ENCODE peak calls at places on chromosome 1, in four cellular contexts. I, J, L and H are unnamed samples.

GRCh38 chr1:111848852-111849545 is 93.3 kb downstream of the DDX20 start:
- DNase-seq in I (no peak), J (no peak), L (no peak), H (no peak)

GRCh38 chr1:81345110-81345509 is 455.6 kb upstream of the ADGRL2 start:
- DNase-seq in I (no peak), J (no peak), L (no peak), H (no peak)

GRCh38 chr1:176216031-176216430 is 8.9 kb upstream of the COP1 start:
- DNase-seq in I (no peak), J (no peak), L (no peak), H (no peak)

GRCh38 chr1:161473363-161473762 is 31.9 kb upstream of the FCGR2A start:
- DNase-seq in I (peak; percentile 37), J (peak; percentile 4), L (no peak), H (peak; percentile 11)

GRCh38 chr1:94094466-94095111 is 26.4 kb downstream of the ABCA4 start:
- DNase-seq in I (no peak), J (no peak), L (peak; percentile 61), H (peak; percentile 92)

GRCh38 chr1:63924600-63924999 is 150.8 kb downstream of the ROR1 start:
- DNase-seq in I (no peak), J (no peak), L (no peak), H (no peak)

GRCh38 chr1:65104854-65105540 is 43.0 kb upstream of the AK4 start:
- DNase-seq in I (no peak), J (no peak), L (no peak), H (no peak)

GRCh38 chr1:177334276-177334675 is 163.5 kb downstream of the BRINP2 start:
- DNase-seq in I (peak; percentile 35), J (no peak), L (no peak), H (no peak)

GRCh38 chr1:186617860-186618780 is 62.1 kb downstream of the PTGS2 start:
- DNase-seq in I (no peak), J (peak; percentile 45), L (no peak), H (peak; percentile 81)

GRCh38 chr1:46436844-46437243 is 42.7 kb downstream of the FAAH start:
- DNase-seq in I (no peak), J (no peak), L (no peak), H (no peak)

GRCh38 chr1:232260861-232261260 is 369.1 kb downstream of the SIPA1L2 start:
- DNase-seq in I (no peak), J (no peak), L (no peak), H (no peak)

GRCh38 chr1:67966001-67966665 is 84.3 kb downstream of the DIRAS3 start:
- DNase-seq in I (no peak), J (no peak), L (no peak), H (no peak)

GRCh38 chr1:156571959-156572662 is at the start of gene IQGAP3:
- DNase-seq in I (peak; percentile 92), J (peak; percentile 77), L (peak; percentile 78), H (peak; percentile 82)

GRCh38 chr1:23646086-23646485 is 45.5 kb upstream of the RPL11 start:
- DNase-seq in I (no peak), J (no peak), L (no peak), H (no peak)

GRCh38 chr1:85502625-85503083 is 37.7 kb upstream of the DDAH1 start:
- DNase-seq in I (peak; percentile 51), J (peak; percentile 86), L (peak; percentile 52), H (peak; percentile 92)

GRCh38 chr1:172154571-172154970 is 265.9 kb upstream of the C1orf105 start:
- DNase-seq in I (no peak), J (peak; percentile 78), L (no peak), H (peak; percentile 84)

GRCh38 chr1:53049574-53049967 is 12.4 kb upstream of the PODN start:
- DNase-seq in I (no peak), J (no peak), L (no peak), H (no peak)

GRCh38 chr1:241641748-241642592 is 1.8 kb upstream of the CHML start:
- DNase-seq in I (no peak), J (peak; percentile 83), L (no peak), H (peak; percentile 76)

GRCh38 chr1:85344256-85344694 is 67.8 kb upstream of the BCL10 start:
- DNase-seq in I (peak; percentile 58), J (peak; percentile 55), L (peak; percentile 10), H (peak; percentile 75)

GRCh38 chr1:205630241-205630640 is 1.6 kb downstream of the ELK4 start:
- DNase-seq in I (no peak), J (peak; percentile 51), L (no peak), H (peak; percentile 61)

GRCh38 chr1:1788646-1789431 is 10.6 kb upstream of the NADK start:
- DNase-seq in I (peak; percentile 40), J (peak; percentile 77), L (no peak), H (peak; percentile 61)

GRCh38 chr1:183180213-183180612 is 5.9 kb upstream of the LAMC2 start:
- DNase-seq in I (peak; percentile 19), J (peak; percentile 70), L (peak; percentile 74), H (peak; percentile 96)

GRCh38 chr1:94306521-94306920 is 69.1 kb upstream of the ARHGAP29 start:
- DNase-seq in I (no peak), J (no peak), L (no peak), H (no peak)

GRCh38 chr1:154993572-154994268 is at the start of gene LENEP:
- DNase-seq in I (no peak), J (no peak), L (no peak), H (no peak)

GRCh38 chr1:145918992-145919939 is 749 bp upstream of the PEX11B start:
- DNase-seq in I (peak; percentile 60), J (peak; percentile 50), L (peak; percentile 50), H (peak; percentile 48)

GRCh38 chr1:204506091-204506968 is 9.9 kb upstream of the MDM4 start:
- DNase-seq in I (peak; percentile 85), J (peak; percentile 96), L (peak; percentile 63), H (peak; percentile 96)

GRCh38 chr1:54464477-54465146 is 58.4 kb upstream of the SSBP3 start:
- DNase-seq in I (no peak), J (no peak), L (no peak), H (no peak)

GRCh38 chr1:112335351-112335750 is 60.7 kb upstream of the CTTNBP2NL start:
- DNase-seq in I (no peak), J (no peak), L (no peak), H (no peak)

GRCh38 chr1:167671727-167672511 is 41.9 kb downstream of the RCSD1 start:
- DNase-seq in I (no peak), J (no peak), L (no peak), H (no peak)

GRCh38 chr1:78722947-78723346 is 73.3 kb downstream of the IFI44 start:
- DNase-seq in I (no peak), J (no peak), L (no peak), H (peak; percentile 36)

GRCh38 chr1:243286409-243287127 is 30.7 kb downstream of the SDCCAG8 start:
- DNase-seq in I (no peak), J (no peak), L (no peak), H (peak; percentile 26)

GRCh38 chr1:5198328-5198727 is 543.9 kb downstream of the AJAP1 start:
- DNase-seq in I (peak; percentile 7), J (no peak), L (no peak), H (no peak)

GRCh38 chr1:3151456-3151855 is 82.5 kb downstream of the PRDM16 start:
- DNase-seq in I (no peak), J (no peak), L (no peak), H (no peak)

GRCh38 chr1:155208656-155209372 is at the start of gene MTX1:
- DNase-seq in I (peak; percentile 93), J (peak; percentile 85), L (peak; percentile 78), H (peak; percentile 86)

GRCh38 chr1:28236656-28237331 is 870 bp downstream of the ATP5IF1 start:
- DNase-seq in I (no peak), J (no peak), L (no peak), H (no peak)

GRCh38 chr1:32876341-32877210 is 5.9 kb upstream of the FNDC5 start:
- DNase-seq in I (peak; percentile 61), J (peak; percentile 50), L (no peak), H (peak; percentile 49)

GRCh38 chr1:101757985-101758384 is 238.7 kb downstream of the OLFM3 start:
- DNase-seq in I (no peak), J (no peak), L (no peak), H (no peak)

GRCh38 chr1:203274603-203275381 is 30.5 kb upstream of the BTG2 start:
- DNase-seq in I (no peak), J (peak; percentile 28), L (peak; percentile 61), H (no peak)
- H3K4me3 ChIP-seq in I (no peak overlapping the region), J (no peak overlapping the region), L (no peak overlapping the region), H (no peak overlapping the region)

GRCh38 chr1:91500756-91501526 is at the start of gene CDC7:
- DNase-seq in I (peak; percentile 92), J (peak; percentile 94), L (peak; percentile 87), H (peak; percentile 95)
- TF ChIP-seq CTCF in I (peak; percentile 47), J (peak; percentile 51), L (peak; percentile 42), H (peak; percentile 38)

GRCh38 chr1:212514782-212515181 is 82.1 kb downstream of the NENF start:
- DNase-seq in I (no peak), J (no peak), L (no peak), H (no peak)
- H3K4me3 ChIP-seq in I (no peak overlapping the region), J (no peak overlapping the region), L (no peak overlapping the region), H (no peak overlapping the region)

GRCh38 chr1:180632326-180633088 is 685 bp downstream of the XPR1 start:
- DNase-seq in I (peak; percentile 74), J (no peak), L (peak; percentile 33), H (no peak)

GRCh38 chr1:180631197-180631765 is 541 bp upstream of the XPR1 start:
- DNase-seq in I (no peak), J (no peak), L (no peak), H (no peak)

GRCh38 chr1:180630408-180631196 is 1.2 kb upstream of the XPR1 start:
- DNase-seq in I (no peak), J (no peak), L (no peak), H (no peak)

GRCh38 chr1:180633092-180634045 is 1.5 kb downstream of the XPR1 start:
- DNase-seq in I (peak; percentile 32), J (peak; percentile 22), L (no peak), H (peak; percentile 62)

DNA sequence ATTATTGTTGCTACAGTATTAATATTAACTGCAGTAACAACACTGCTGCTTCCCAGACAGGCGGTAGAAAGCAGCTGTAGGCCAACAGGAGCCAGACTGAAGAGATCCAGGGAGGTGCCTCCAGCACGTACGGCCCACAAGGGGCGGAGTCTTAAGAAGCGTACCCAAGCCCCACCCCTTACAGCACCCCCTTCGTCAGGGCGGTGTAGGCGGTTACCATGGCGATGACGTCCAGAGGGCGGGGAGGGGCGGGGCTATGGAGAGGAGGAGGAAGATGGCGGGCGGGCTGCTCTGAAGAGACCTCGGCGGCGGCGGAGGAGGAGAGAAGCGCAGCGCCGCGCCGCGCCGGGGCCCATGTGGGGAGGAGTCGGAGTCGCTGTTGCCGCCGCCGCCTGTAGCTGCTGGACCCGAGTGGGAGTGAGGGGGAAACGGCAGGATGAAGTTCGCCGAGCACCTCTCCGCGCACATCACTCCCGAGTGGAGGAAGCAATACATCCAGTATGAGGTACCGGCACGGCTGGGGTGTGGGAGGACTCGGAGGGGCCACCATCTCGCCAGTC is at the start of gene XPR1:
- DNase-seq in I (peak; percentile 99), J (peak; percentile 99), L (peak; percentile 99), H (peak; percentile 99)
- TF ChIP-seq CTCF in I (peak; percentile 28), J (peak; percentile 25), L (peak; percentile 52), H (peak; percentile 45)

GRCh38 chr1:163173121-163173520 is 29.6 kb downstream of the RGS5 start:
- DNase-seq in I (no peak), J (no peak), L (no peak), H (no peak)
- H3K4me3 ChIP-seq in I (no peak overlapping the region), J (no peak overlapping the region), L (no peak overlapping the region), H (no peak overlapping the region)